ENCODE peak calls at places on chromosomes 11 and 22, in seven cellular contexts. V is AG04449, E is breast epithelium, F is sigmoid colon, W is endothelial cell of umbilical vein, B is tibial nerve, P is Calu3. O is an unnamed sample.

GRCh38 chr11:1888347-1888753 is 3.3 kb downstream of the PRR33 start:
- DNase-seq in B (no peak), F (peak), E (no peak), P (no peak), V (no peak), W (no peak), O (no peak)

GRCh38 chr11:116733959-116734517 is 38.7 kb downstream of the BUD13 start:
- DNase-seq in F (no peak), V (no peak), B (no peak), E (peak), W (no peak), P (no peak), O (no peak)

GRCh38 chr11:66800720-66801428 is 42.4 kb upstream of the RCE1 start:
- DNase-seq in P (no peak), E (no peak), F (no peak), V (no peak), W (no peak), B (no peak), O (no peak)

GRCh38 chr11:35307221-35307621 is 112.1 kb downstream of the SLC1A2 start:
- DNase-seq in B (no peak), V (no peak), W (no peak), E (no peak), P (no peak), F (no peak), O (no peak)

GRCh38 chr22:37462983-37463382 is 23.2 kb downstream of the MFNG start:
- DNase-seq in P (peak), E (no peak), W (no peak), B (no peak), V (no peak), F (no peak), O (no peak)

GRCh38 chr22:46148885-46149492 is 1.3 kb upstream of the PPARA start:
- DNase-seq in W (no peak), V (no peak), B (peak), F (no peak), E (peak), P (no peak), O (no peak)

GRCh38 chr22:42747701-42748513 is 27.2 kb upstream of the A4GALT start:
- DNase-seq in E (no peak), F (no peak), P (no peak), B (no peak), W (peak), V (no peak), O (no peak)

GRCh38 chr11:72237112-72237931 is 6.7 kb downstream of the PHOX2A start:
- DNase-seq in E (no peak), V (no peak), W (no peak), F (peak), P (no peak), B (no peak), O (peak)

GRCh38 chr11:9565822-9566560 is 7.5 kb upstream of the WEE1 start:
- DNase-seq in V (peak), B (peak), F (peak), E (no peak), P (peak), W (peak), O (no peak)

GRCh38 chr11:11415786-11416390 is 62.8 kb upstream of the CSNK2A3 start:
- DNase-seq in E (no peak), W (no peak), F (no peak), P (no peak), V (no peak), B (no peak), O (no peak)

DNA sequence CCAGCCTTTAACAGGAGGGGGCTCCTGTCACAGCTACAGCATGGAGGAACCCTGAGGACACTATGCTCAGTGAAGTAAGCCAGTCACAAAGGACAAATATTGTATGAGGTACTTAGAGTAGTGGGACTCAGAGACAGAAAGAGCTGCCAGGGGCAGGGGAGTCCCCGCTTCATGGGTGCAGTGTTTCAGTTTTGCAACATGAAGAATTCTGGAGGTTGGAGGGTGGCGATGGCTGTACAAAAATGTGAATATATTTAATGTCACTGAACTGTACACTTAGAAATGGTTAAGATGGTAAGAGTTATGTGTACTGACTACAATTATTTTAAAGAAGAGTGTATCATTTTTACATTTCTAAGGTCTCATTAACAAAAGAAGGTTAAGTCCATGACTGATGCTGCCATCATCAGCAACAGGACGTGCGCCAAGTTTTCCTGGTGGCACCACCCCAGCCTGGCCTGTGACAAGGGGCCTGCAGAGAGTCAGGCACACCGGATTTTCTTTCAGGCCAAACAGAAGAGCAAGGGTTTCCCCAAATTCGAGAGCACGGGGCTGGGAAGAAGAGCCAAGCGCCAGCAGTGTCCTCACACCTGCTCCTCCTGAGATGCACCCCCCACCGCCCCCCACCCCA is 22.1 kb downstream of the YPEL1 start:
- DNase-seq in P (no peak), E (no peak), V (no peak), B (no peak), F (no peak), W (no peak), O (no peak)
- TF ChIP-seq CTCF in P (peak), E (no peak), V (no peak), B (no peak), F (peak), W (no peak), O (peak)

DNA sequence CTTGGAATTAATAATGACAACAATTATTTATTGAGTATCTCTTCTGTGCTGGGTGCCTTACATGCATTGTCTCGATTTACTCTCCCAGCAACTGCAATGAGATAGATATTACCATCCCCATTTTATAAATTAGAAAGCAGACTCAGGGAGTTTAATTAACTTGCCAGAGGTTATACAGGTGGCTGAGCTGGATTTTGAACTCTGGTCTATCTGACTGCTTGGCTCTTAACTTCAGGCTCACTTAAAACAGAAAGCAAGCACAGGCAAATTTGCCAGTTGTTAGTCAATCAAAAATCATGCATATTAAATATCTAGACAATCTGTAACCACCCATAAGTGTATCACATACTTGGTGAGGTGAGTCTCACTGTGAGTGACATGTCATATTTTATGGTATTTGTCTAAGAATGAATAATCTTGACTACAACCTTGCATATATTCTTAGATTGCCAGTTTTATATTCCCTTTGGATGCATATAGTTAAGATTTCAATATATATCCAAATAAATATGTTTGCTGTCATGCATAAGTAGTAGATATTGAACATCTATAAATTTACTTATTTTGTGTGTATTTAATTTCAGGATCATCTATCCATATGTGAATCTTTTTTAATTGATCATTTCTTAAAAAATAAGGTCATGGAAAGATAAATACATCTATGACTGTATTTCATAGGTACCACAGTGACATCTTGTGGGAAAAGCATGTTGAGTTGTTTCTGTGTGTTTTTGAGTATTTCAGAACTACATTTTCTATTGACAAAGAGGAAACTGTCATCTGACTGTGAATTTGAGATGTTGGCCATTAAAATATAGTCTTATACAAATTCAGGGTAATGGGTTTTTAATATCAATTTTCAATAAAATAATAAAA is 112.0 kb upstream of the ARHGAP42 start:
- DNase-seq in P (no peak), B (no peak), V (no peak), E (no peak), W (peak), F (no peak), O (no peak)
- TF ChIP-seq CTCF in P (peak), B (peak), V (peak), E (no peak), W (peak), F (no peak), O (peak)

GRCh38 chr22:30667486-30668305 is at the start of gene DUSP18:
- DNase-seq in F (peak), P (peak), W (peak), V (no peak), B (peak), E (peak), O (no peak)
- TF ChIP-seq CTCF in F (no peak), P (peak), W (peak), V (peak), B (peak), E (peak), O (peak)

DNA sequence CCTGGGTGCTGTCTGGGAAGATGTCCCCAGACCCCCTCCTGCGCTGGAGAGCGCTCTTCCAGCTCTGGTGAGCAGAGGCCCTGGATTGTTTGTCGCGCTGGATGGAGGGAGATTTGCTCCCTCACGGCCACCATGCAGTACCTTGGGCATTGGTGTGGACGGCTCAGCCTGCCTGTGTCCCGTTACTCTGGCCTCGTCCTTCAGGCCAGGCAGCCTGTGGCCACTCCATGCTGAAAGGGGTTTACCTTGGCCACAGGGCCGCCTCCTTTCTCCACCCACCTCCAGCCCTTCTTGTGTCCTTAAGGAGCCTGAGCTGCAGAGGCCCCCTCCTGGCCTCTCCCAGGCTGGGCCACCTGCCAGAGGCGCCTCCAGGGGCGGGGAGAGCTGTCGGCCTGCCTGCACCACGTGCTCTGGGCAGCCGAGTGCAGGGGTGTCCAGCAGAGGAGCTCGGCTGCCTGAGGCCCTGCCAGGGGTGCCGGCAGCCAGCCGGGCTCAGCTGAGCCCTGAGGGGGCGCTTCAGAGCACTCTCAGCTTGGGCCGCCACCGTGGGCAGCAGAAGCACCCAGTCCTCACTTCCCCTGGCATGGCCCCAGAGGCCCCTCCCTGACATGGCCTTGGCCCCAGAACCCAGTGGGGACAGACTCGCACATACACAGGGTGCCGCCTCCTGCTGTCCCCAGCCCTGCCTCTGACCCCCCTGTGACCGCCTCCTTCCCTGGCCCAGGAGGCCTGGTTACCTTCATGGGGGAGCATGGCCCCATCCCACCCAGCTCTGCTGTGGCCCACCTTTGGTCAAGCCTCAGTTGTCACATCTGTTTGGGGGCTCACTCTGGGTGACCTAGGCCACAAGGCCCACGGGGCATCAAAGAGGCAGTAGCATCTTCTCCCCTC is 3.4 kb downstream of the CCND1 start:
- DNase-seq in V (peak), P (peak), E (peak), W (peak), B (peak), F (peak), O (no peak)
- TF ChIP-seq CTCF in V (peak), P (no peak), E (no peak), W (peak), B (peak), F (peak), O (peak)

GRCh38 chr11:128603752-128604472 is 16.6 kb upstream of the ETS1 start:
- DNase-seq in B (no peak), V (no peak), E (no peak), P (no peak), W (no peak), F (no peak), O (no peak)
- TF ChIP-seq CTCF in B (no peak), V (no peak), E (no peak), P (no peak), W (no peak), F (no peak), O (peak)